ENCODE peak calls at places on chromosomes 13 and 19, in ten cellular contexts. V, G, X, P, K, E, B, Y, T and Z are unnamed samples.

GRCh38 chr13:65855276-65855675 is 1374.9 kb downstream of the PCDH9 start:
- DNase-seq in G (no peak), V (no peak), E (no peak), K (no peak), P (peak), B (no peak), T (no peak), Y (no peak), X (no peak), Z (no peak)

GRCh38 chr19:23241433-23241832 is 8.8 kb downstream of the ZNF724 start:
- DNase-seq in V (no peak), E (no peak), P (peak), T (no peak), B (peak), X (no peak), Y (no peak), K (peak), G (no peak), Z (no peak)

GRCh38 chr19:45523642-45524256 is 16.5 kb downstream of the VASP start:
- DNase-seq in B (peak), T (peak), K (peak), Y (peak), V (peak), P (peak), X (peak), G (peak), E (peak), Z (peak)

GRCh38 chr13:97582170-97582569 is 148.2 kb downstream of the RAP2A start:
- DNase-seq in B (no peak), T (no peak), K (no peak), G (no peak), X (no peak), V (no peak), Y (no peak), P (no peak), E (no peak), Z (no peak)

GRCh38 chr19:2171349-2172145 is 7.8 kb downstream of the DOT1L start:
- DNase-seq in Y (no peak), V (peak), G (peak), E (no peak), X (no peak), B (no peak), T (no peak), K (peak), P (peak), Z (peak)

GRCh38 chr13:65656740-65657329 is 1573.3 kb downstream of the PCDH9 start:
- DNase-seq in B (peak), P (peak), X (no peak), G (no peak), Y (no peak), T (no peak), K (peak), V (no peak), E (no peak), Z (no peak)

GRCh38 chr13:79481685-79482052 is 714 bp downstream of the NDFIP2 start:
- DNase-seq in G (peak), Y (no peak), K (peak), T (no peak), V (no peak), X (no peak), E (no peak), B (no peak), P (no peak), Z (no peak)

GRCh38 chr13:93496985-93497673 is 270.5 kb downstream of the GPC6 start:
- DNase-seq in E (no peak), T (no peak), K (no peak), V (peak), B (no peak), G (no peak), P (peak), X (no peak), Y (no peak), Z (no peak)

GRCh38 chr19:3034845-3035541 is 5.9 kb upstream of the TLE2 start:
- DNase-seq in K (peak), X (no peak), E (no peak), G (no peak), V (peak), T (peak), P (peak), B (peak), Y (no peak), Z (no peak)

GRCh38 chr19:41324231-41324702 is 14.3 kb downstream of the CCDC97 start:
- DNase-seq in B (no peak), G (peak), V (no peak), K (no peak), E (no peak), P (peak), Y (no peak), T (no peak), X (no peak), Z (no peak)

GRCh38 chr19:44643605-44644390 is at the start of gene PVR:
- DNase-seq in E (no peak), B (peak), K (no peak), G (peak), X (no peak), P (peak), Y (no peak), V (peak), T (no peak), Z (peak)

GRCh38 chr13:92354583-92354982 is 872.0 kb upstream of the GPC6 start:
- DNase-seq in K (no peak), X (no peak), V (no peak), G (no peak), P (peak), E (no peak), Y (no peak), B (peak), T (no peak), Z (no peak)

GRCh38 chr13:92355213-92355612 is 871.4 kb upstream of the GPC6 start:
- DNase-seq in G (no peak), K (peak), Y (no peak), T (no peak), B (peak), E (no peak), P (peak), V (peak), X (no peak), Z (peak)
- TF ChIP-seq CTCF in G (no peak), K (no peak), Y (no peak), T (no peak), B (peak), E (no peak), P (peak), V (peak), X (peak), Z (no peak)

DNA sequence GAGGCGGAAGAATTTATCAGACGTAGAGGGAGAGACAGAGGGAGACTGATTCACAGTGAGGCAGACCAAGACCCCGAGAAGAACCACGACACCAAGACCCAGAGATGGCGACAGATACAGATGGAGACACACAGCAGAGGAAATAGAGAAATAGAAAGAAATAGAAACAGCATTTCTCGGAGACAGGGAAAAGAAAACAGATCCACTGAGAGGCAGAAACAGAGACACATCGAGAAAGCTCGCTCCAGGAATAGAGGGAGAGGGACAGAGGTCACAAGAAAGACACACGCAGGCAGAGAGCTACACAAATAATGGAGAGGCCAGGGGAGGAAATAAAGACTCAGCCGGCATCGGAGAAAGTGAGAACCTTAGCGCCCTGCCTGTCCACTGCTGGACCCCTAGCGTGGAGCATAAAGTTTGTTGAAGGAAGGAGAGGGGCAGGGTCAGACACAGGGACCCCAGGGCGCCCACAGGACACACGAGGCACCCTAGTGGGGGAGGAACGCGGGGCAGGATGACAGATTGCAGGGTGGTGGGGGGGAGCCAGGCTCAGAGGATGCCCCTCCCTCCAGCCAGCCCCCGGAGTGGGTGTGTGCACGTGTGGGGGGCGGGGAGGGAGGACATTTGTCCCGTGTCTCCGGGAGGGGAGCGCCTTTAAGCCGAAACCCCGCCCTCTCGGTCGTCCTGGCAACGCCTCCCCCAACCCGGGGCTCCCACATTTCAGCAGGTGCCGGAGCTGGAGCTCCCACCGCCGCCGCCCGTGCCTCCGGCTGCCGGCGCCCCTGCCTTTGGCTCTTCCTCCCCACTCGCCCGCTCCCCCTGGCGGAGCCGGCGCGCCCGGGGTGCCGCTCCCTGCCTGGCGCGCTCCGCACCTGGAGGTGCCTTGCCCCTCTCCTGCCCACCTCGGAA is at the start of gene PRKCG:
- DNase-seq in V (peak), G (peak), P (no peak), K (no peak), X (no peak), Y (no peak), T (no peak), E (no peak), B (no peak), Z (peak)
- TF ChIP-seq CTCF in V (peak), G (peak), P (peak), K (peak), X (peak), Y (peak), T (peak), E (peak), B (peak), Z (no peak)

GRCh38 chr13:30673669-30674521 is 56.2 kb downstream of the USPL1 start:
- DNase-seq in T (peak), P (peak), X (peak), G (peak), V (peak), E (peak), K (peak), Y (peak), B (peak), Z (peak)

GRCh38 chr13:30685320-30685859 is 50.0 kb upstream of the ALOX5AP start:
- DNase-seq in E (no peak), G (no peak), T (no peak), Y (no peak), B (no peak), X (no peak), K (no peak), V (no peak), P (no peak), Z (no peak)

GRCh38 chr13:30676672-30677071 is 58.7 kb upstream of the ALOX5AP start:
- DNase-seq in G (no peak), P (peak), X (no peak), V (peak), B (peak), Y (no peak), K (no peak), T (no peak), E (no peak), Z (no peak)

GRCh38 chr13:30681489-30682242 is 53.7 kb upstream of the ALOX5AP start:
- DNase-seq in T (no peak), P (peak), B (no peak), V (no peak), X (peak), Y (no peak), E (no peak), K (no peak), G (no peak), Z (no peak)

GRCh38 chr13:30679483-30680330 is 55.6 kb upstream of the ALOX5AP start:
- DNase-seq in K (peak), B (peak), G (peak), E (no peak), Y (no peak), V (peak), T (no peak), X (no peak), P (peak), Z (peak)
- TF ChIP-seq CTCF in K (peak), B (peak), G (peak), E (peak), Y (peak), V (peak), T (peak), X (peak), P (peak), Z (peak)

GRCh38 chr19:39820696-39821095 is 13.3 kb downstream of the DYRK1B start:
- DNase-seq in G (no peak), Y (no peak), E (no peak), K (no peak), X (no peak), B (no peak), P (no peak), V (no peak), T (no peak), Z (no peak)

GRCh38 chr19:39819786-39820185 is 14.2 kb downstream of the DYRK1B start:
- DNase-seq in E (no peak), Y (no peak), T (no peak), K (no peak), P (no peak), G (no peak), B (no peak), X (no peak), V (no peak), Z (no peak)

GRCh38 chr19:39816287-39817048 is 17.5 kb downstream of the DYRK1B start:
- DNase-seq in X (no peak), E (no peak), P (no peak), Y (no peak), T (no peak), G (no peak), B (no peak), K (no peak), V (no peak), Z (no peak)

GRCh38 chr19:39818626-39819097 is 15.3 kb downstream of the DYRK1B start:
- DNase-seq in T (no peak), Y (no peak), K (no peak), P (no peak), X (no peak), E (no peak), V (no peak), G (peak), B (no peak), Z (no peak)

GRCh38 chr19:39817888-39818561 is 15.9 kb downstream of the DYRK1B start:
- DNase-seq in Y (no peak), B (no peak), K (no peak), G (no peak), E (no peak), X (no peak), P (no peak), T (no peak), V (no peak), Z (no peak)
- TF ChIP-seq CTCF in Y (no peak), B (no peak), K (no peak), G (no peak), E (no peak), X (no peak), P (no peak), T (no peak), V (no peak), Z (no peak)

DNA sequence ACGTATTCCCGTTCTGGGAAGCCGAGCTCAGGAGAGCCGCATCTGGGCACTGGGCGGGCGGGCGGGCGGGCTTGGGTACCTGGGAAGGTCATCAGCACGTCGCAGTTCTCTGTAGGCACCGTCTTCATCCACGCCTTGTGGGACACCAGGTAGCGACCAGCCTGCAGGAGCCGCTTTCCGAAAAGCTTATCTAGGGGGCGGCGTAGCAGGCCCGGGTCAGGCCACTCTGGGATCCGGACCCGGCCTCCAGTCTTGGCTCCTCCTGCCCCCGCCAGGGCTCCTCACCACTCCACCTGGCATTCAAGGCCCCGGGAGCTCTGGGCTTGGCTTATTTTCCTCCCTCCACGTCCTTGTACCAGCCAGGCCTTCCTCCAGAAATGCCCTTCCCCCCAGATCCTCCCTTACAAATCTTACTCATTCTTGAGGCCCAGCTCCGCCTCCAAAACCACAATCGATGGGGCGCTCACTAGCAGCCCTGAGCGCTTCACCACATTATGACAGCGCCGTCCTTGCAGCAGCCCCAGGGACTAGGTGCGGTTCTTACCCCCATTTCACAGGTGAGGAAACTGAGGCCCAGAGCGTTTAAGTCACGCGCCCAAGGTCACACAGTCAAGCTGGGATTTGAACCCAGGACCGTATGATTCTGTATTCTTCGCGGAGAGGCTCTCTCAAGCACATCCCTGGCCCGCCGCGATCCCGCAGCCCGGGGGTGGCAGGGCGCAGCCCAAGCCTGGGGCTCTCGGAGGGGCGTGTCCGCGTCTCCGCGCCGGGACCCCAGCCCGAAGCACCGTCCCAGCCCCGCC is 843 bp downstream of the ANO8 start:
- DNase-seq in E (no peak), Y (peak), T (peak), P (peak), G (peak), V (no peak), X (peak), K (peak), B (peak), Z (no peak)
- TF ChIP-seq CTCF in E (no peak), Y (no peak), T (no peak), P (no peak), G (no peak), V (peak), X (no peak), K (peak), B (no peak), Z (no peak)

DNA sequence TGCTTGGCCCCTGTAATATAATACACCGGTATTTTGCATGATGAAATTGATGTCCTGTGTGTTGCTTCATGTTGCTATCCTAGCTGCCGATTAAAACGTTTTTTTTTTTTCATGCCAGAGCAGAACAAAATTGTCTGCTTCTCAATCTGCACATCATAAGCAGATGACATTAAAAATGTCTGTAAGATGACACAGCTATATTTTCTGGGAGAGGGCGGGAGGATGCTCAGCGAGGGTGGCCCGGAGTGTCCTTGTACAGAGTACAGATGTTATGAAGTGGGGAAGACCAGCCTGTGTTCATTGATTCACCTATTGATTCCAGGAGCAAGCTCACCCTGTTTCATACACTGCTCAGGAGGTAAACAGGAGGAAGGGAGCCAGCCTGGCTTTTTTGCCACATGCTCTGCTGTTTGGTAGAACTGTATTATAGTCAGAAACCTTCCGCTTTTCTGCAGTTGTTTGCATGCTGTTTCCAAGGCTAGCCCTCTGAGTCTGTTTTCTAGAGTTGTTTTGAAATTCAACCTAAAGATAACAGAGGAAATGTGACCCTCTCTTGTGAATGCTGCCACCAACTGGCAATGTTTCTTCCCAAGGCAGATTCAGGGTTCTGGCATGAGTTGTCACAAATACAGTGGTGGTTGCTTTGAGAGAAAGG is 4.7 kb upstream of the IRS2 start:
- DNase-seq in T (no peak), B (peak), X (no peak), Y (no peak), E (no peak), G (no peak), P (peak), K (peak), V (peak), Z (no peak)
- TF ChIP-seq CTCF in T (peak), B (peak), X (peak), Y (peak), E (peak), G (peak), P (peak), K (peak), V (peak), Z (no peak)

GRCh38 chr19:16383584-16384161 is 59.0 kb downstream of the KLF2 start:
- DNase-seq in E (no peak), P (no peak), G (peak), V (no peak), Y (no peak), T (no peak), K (no peak), X (no peak), B (no peak), Z (no peak)
- TF ChIP-seq CTCF in E (no peak), P (no peak), G (no peak), V (peak), Y (peak), T (no peak), K (peak), X (no peak), B (no peak), Z (peak)

GRCh38 chr13:104534847-104535246 is 1468.6 kb upstream of the SLC10A2 start:
- DNase-seq in E (no peak), Y (peak), P (no peak), B (no peak), X (no peak), T (no peak), G (no peak), K (peak), V (no peak), Z (no peak)
- TF ChIP-seq CTCF in E (no peak), Y (peak), P (peak), B (peak), X (peak), T (no peak), G (no peak), K (peak), V (no peak), Z (peak)